ENCODE peak calls at places on chromosomes 13 and 19, in ten cellular contexts. Q, F, K, D, R, Z, L, V, P and I are unnamed samples.
A peak's percentile ranks its signal among the peaks of the same experiment; 100 is the strongest.

GRCh38 chr13:109385161-109385560 is 401.2 kb downstream of the IRS2 start:
- DNase-seq in Z (no peak), F (no peak), P (peak; percentile 54), D (no peak), K (no peak), Q (no peak), L (peak; percentile 48), R (no peak), V (no peak), I (no peak)

GRCh38 chr19:33256266-33256665 is 30.6 kb upstream of the SLC7A10 start:
- DNase-seq in L (no peak), R (no peak), V (no peak), P (no peak), F (no peak), Z (no peak), K (no peak), D (no peak), Q (no peak), I (no peak)

GRCh38 chr13:112136095-112136494 is 69.1 kb downstream of the SOX1 start:
- DNase-seq in Z (no peak), R (no peak), L (no peak), Q (no peak), K (no peak), F (no peak), P (no peak), D (no peak), V (no peak), I (no peak)

GRCh38 chr19:50204811-50205675 is 1.6 kb downstream of the MYH14 start:
- DNase-seq in P (no peak), F (no peak), Q (peak; percentile 23), L (no peak), K (no peak), V (no peak), Z (peak; percentile 58), R (no peak), D (peak; percentile 65), I (no peak)

GRCh38 chr13:66805657-66806056 is 424.5 kb downstream of the PCDH9 start:
- DNase-seq in Z (no peak), F (no peak), R (no peak), K (no peak), L (peak; percentile 54), D (no peak), P (no peak), Q (no peak), V (no peak), I (no peak)

GRCh38 chr19:15257782-15258181 is 25.5 kb upstream of the EPHX3 start:
- DNase-seq in F (no peak), Z (no peak), K (no peak), L (no peak), V (no peak), Q (no peak), R (no peak), D (no peak), P (no peak), I (no peak)

GRCh38 chr13:102643656-102644055 is 46.9 kb downstream of the TPP2 start:
- DNase-seq in K (no peak), Q (no peak), P (no peak), V (no peak), L (peak; percentile 21), D (no peak), R (no peak), F (no peak), Z (no peak), I (no peak)

GRCh38 chr19:4183967-4184717 is 1.7 kb downstream of the ANKRD24 start:
- DNase-seq in K (no peak), F (no peak), Z (no peak), D (no peak), P (no peak), Q (no peak), R (peak; percentile 61), V (no peak), L (no peak), I (no peak)

GRCh38 chr13:64154514-64154913 is 2738.9 kb upstream of the PCDH20 start:
- DNase-seq in Z (no peak), Q (peak; percentile 11), L (peak; percentile 40), K (no peak), P (peak; percentile 32), V (no peak), R (no peak), F (no peak), D (no peak), I (no peak)

GRCh38 chr19:47022541-47023447 is 3.2 kb downstream of the NPAS1 start:
- DNase-seq in L (no peak), P (no peak), Z (no peak), F (no peak), D (no peak), Q (no peak), R (no peak), V (no peak), K (no peak), I (no peak)

GRCh38 chr13:61149333-61149730 is 266.3 kb downstream of the PCDH20 start:
- DNase-seq in P (no peak), F (no peak), R (no peak), Q (no peak), D (no peak), Z (no peak), V (no peak), K (no peak), L (no peak), I (no peak)

GRCh38 chr13:30895773-30896172 is 10.3 kb upstream of the MEDAG start:
- DNase-seq in Q (peak; percentile 82), F (no peak), D (peak; percentile 52), R (no peak), K (no peak), Z (no peak), L (peak; percentile 92), V (peak; percentile 93), P (peak; percentile 74), I (no peak)

GRCh38 chr13:53885997-53886396 is 857.4 kb downstream of the OLFM4 start:
- DNase-seq in Z (no peak), L (no peak), R (no peak), Q (no peak), K (no peak), P (no peak), V (no peak), F (no peak), D (no peak), I (no peak)

DNA sequence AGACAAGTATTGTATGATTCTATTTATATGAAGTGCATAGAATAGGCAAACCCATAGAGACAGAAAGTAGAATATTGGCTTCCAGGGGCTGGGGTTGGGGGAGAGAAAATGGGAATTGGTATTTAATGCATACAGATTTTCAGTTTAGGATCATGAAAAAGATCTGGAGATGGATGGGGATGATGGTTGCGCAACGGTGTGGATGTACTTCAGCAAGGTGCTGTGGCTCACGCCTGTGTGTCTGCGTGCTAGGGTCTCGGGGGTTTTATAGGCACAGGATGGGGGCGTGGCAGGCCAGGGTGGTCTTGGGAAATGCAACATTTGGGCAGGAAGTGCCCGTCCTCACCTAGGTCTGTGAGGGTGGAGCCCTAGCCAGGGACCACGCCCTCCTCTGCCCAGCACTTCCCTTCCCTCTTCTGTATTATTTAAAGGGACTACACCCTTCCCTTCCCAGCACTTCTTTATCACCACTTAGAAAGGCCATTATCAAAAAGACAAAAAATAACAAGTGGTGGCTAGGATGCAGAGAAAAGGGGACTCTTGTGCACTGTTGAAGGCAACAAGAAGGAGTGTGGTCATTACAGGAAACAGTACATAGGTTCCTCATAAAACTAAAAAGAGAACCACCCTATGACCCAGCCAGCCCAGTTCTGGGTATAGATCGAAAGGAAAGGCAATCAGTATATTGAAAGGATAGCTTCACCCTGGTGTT is 29.0 kb downstream of the LILRB4 start:
- DNase-seq in P (no peak), Q (no peak), V (no peak), K (no peak), R (no peak), L (no peak), Z (no peak), F (no peak), D (no peak), I (no peak)
- TF ChIP-seq CTCF in P (no peak), Q (no peak), V (no peak), K (no peak), R (no peak), L (no peak), Z (no peak), F (no peak), D (no peak), I (no peak)

DNA sequence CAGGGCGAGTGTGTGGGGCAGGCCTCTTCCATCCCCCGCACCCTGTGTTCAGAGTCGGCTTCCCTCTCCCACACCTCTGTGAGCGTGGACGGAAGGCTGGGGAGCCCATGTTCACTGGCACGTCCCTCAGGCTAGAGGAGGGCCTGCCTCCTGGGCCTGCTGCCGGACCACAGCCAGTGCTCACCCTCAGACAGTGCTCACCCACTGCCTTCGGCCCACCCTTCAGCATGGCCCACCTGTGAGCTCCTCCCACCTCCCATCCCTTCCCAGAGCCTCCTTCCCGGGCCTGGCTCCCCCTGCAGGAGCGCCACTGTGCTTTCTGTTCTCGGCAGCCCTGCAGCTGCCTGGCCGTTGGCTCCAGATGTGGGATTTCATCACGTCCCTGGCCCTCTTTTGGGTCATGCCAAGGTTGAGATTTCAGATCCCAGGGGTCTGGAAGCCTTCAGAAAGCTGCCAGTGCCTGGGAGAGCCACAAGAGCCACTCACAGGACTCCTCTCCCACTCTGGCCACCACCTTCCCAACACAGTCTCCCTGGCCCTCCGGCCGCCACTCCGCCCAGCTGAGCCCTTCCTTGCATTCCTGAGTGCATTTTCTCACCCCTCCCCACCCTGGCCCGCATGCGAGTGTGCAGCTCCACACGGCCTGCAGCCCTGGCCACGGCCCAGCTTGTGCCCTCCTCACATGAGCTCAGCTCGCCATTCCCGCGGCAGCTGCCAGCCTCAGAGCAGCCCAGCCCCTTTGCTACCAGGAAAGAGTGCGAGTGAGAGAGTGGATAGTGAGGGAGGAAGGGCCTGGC is 25.3 kb downstream of the CAPN12 start:
- DNase-seq in Q (no peak), V (peak; percentile 86), D (peak; percentile 75), F (no peak), P (peak; percentile 32), K (no peak), R (peak; percentile 77), Z (no peak), L (no peak), I (no peak)
- TF ChIP-seq CTCF in Q (peak; percentile 61), V (peak; percentile 28), D (peak; percentile 59), F (peak; percentile 8), P (peak; percentile 55), K (no peak), R (peak; percentile 37), Z (no peak), L (peak; percentile 30), I (no peak)

DNA sequence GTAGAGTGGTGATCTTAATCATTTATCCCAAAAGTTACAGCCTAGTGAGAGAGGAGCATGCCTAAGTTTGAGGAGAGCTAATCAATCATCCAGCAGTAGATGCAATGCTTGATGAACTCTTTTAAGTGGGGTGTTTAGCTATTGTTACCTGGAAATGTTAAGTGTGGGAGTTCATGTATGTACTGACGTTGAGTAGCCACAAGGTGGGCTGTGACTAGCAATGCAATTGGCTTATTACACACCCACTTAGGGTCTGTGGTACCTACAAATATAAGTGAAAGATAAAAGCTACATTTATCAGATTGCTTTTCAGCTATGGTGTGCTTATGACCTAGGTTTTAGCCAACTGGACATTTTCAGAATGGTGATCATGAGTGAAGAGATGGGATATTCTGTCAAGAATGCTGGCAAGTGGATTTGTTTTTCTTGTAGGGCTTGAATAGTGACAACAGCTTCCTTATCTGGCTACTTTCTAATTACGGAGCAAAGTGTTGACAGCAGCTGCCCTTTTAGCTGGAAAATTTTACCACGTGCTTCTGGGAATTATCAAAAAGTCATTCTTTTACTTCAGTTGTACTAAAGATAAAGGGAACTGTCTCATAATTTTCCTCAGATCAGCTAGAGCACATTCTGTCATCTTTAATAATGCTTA is 170.6 kb downstream of the POSTN start:
- DNase-seq in P (no peak), V (no peak), R (no peak), Q (no peak), F (no peak), L (no peak), Z (no peak), D (no peak), K (no peak), I (no peak)
- TF ChIP-seq CTCF in P (peak; percentile 34), V (no peak), R (no peak), Q (no peak), F (no peak), L (no peak), Z (no peak), D (peak; percentile 38), K (no peak), I (no peak)

GRCh38 chr19:34662919-34663318 is 14.0 kb downstream of the SCGB2B2 start:
- DNase-seq in F (no peak), Z (peak; percentile 44), K (peak; percentile 56), P (peak; percentile 12), D (no peak), R (no peak), L (no peak), V (no peak), Q (peak; percentile 36), I (peak; percentile 38)
- TF ChIP-seq CTCF in F (peak; percentile 20), Z (peak; percentile 62), K (peak; percentile 36), P (peak; percentile 74), D (peak; percentile 54), R (peak; percentile 11), L (no peak), V (no peak), Q (peak; percentile 43), I (peak; percentile 17)